ENCODE peak calls at places on chromosomes 4 and X, in four cellular contexts. L is A549, G is endothelial cell of umbilical vein, X is vagina. P is an unnamed sample.

GRCh38 chrX:115958687-115959359 is 211.7 kb upstream of the AGTR2 start:
- DNase-seq in X (no peak), L (no peak), G (no peak), P (no peak)

GRCh38 chrX:7083468-7084396 is 63.8 kb upstream of the STS start:
- DNase-seq in G (peak; percentile 71), L (peak; percentile 22), X (no peak), P (no peak)

GRCh38 chr4:14169460-14169859 is 541.9 kb upstream of the BOD1L1 start:
- DNase-seq in G (peak; percentile 34), L (peak; percentile 16), X (no peak), P (no peak)

GRCh38 chr4:108170729-108171540 is 2.2 kb upstream of the LEF1 start:
- DNase-seq in L (no peak), X (no peak), G (peak; percentile 12), P (no peak)

GRCh38 chrX:46903458-46904242 is 8.6 kb upstream of the JADE3 start:
- DNase-seq in X (no peak), G (peak; percentile 83), L (peak; percentile 83), P (peak; percentile 84)

GRCh38 chrX:28108186-28108945 is 127.1 kb upstream of the DCAF8L1 start:
- DNase-seq in X (no peak), L (no peak), G (peak; percentile 79), P (no peak)

GRCh38 chrX:45154033-45154360 is 46.7 kb downstream of the DIPK2B start:
- DNase-seq in L (no peak), X (no peak), G (no peak), P (no peak)

GRCh38 chr4:98939892-98940298 is 11.0 kb upstream of the EIF4E start:
- DNase-seq in X (no peak), L (peak; percentile 56), G (peak; percentile 81), P (no peak)

GRCh38 chr4:169745291-169745690 is 12.5 kb downstream of the HPF1 start:
- DNase-seq in L (no peak), X (no peak), G (no peak), P (no peak)

DNA sequence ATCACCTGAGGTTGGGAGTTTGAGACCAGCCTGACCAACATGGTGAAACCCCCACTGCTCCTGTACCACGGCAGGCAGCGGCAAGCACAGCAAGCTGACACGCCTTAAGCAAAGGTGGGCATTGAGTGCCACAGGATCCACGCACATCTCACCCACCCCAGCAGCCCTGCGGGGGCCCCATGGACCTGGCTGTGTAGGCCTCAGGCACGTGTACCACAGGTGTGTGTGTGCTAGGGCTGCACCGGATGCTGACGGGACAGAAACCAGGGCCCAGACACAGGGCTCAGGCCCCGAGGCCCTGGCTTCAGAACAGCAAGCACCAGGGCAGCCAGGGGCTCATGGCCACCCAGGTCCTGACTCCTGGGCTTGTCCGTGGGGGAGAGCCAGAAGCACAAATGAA is 46.8 kb downstream of the GAK start:
- DNase-seq in X (no peak), G (no peak), L (no peak), P (no peak)
- TF ChIP-seq POLR2A in X (no peak), G (no peak), L (no peak), P (no peak)

GRCh38 chr4:39043058-39043696 is 11.0 kb upstream of the TMEM156 start:
- DNase-seq in L (peak; percentile 61), G (no peak), X (no peak), P (no peak)
- H3K4me3 ChIP-seq in L (peak overlapping the region; percentile 66), G (peak overlapping the region; percentile 76), X (no peak overlapping the region), P (no peak overlapping the region)

GRCh38 chr4:8610858-8611610 is 18.5 kb downstream of the CPZ start:
- DNase-seq in G (no peak), X (no peak), L (no peak), P (no peak)
- H3K4me1 ChIP-seq in G (no peaks in the 10 kb centered on the region), X (no peaks in the 10 kb centered on the region), L (no peaks in the 10 kb centered on the region), P (no peaks in the 10 kb centered on the region)

DNA sequence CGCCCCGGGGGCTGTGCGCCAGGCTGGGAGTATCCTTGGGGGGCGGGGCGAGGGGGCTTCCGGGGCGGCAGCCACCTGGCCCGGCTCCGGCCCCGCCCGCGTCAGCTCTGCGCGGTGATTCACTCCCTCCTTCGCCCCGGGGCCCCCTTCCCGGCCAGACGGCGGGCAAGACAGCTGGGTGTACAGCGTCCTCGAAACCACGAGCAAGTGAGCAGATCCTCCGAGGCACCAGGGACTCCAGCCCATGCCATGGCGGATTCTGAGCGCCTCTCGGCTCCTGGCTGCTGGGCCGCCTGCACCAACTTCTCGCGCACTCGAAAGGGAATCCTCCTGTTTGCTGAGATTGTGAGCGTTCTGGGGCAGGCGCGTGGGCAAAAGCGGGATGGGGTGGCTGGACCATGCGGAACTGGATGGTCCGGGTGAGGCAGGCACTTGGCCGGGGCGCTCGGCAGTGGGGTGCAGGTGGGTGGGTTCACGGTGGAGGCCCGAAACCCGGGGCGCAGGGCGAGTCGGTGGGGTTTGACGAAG is at the start of gene PLP2:
- DNase-seq in G (peak; percentile 31), L (peak; percentile 66), X (no peak), P (peak; percentile 61)
- TF ChIP-seq POLR2A in G (no peak), L (peak; percentile 68), X (peak; percentile 31), P (peak; percentile 68)

GRCh38 chrX:21376636-21377035 is 2.4 kb downstream of the CNKSR2 start:
- DNase-seq in X (no peak), G (no peak), L (no peak), P (no peak)
- H3K4me3 ChIP-seq in X (no peak overlapping the region), G (no peak overlapping the region), L (peak overlapping the region; percentile 89), P (no peak overlapping the region)

GRCh38 chr4:82360298-82361177 is 13.3 kb downstream of the HNRNPD start:
- DNase-seq in L (peak; percentile 27), X (no peak), G (peak; percentile 58), P (no peak)

GRCh38 chr4:82357640-82358039 is 16.2 kb downstream of the HNRNPD start:
- DNase-seq in L (no peak), X (no peak), G (no peak), P (no peak)

GRCh38 chr4:82358773-82359324 is 14.9 kb downstream of the HNRNPD start:
- DNase-seq in L (no peak), X (no peak), G (no peak), P (no peak)

GRCh38 chr4:82363896-82364487 is 9.8 kb downstream of the HNRNPD start:
- DNase-seq in G (no peak), L (no peak), X (no peak), P (no peak)

GRCh38 chr4:82362565-82362964 is 11.2 kb downstream of the HNRNPD start:
- DNase-seq in X (no peak), G (no peak), L (no peak), P (no peak)
- H3K4me1 ChIP-seq in X (peaks cover 95% of the 10 kb centered on the region), G (no peaks in the 10 kb centered on the region), L (peaks cover 36% of the 10 kb centered on the region), P (peaks cover 13% of the 10 kb centered on the region)

DNA sequence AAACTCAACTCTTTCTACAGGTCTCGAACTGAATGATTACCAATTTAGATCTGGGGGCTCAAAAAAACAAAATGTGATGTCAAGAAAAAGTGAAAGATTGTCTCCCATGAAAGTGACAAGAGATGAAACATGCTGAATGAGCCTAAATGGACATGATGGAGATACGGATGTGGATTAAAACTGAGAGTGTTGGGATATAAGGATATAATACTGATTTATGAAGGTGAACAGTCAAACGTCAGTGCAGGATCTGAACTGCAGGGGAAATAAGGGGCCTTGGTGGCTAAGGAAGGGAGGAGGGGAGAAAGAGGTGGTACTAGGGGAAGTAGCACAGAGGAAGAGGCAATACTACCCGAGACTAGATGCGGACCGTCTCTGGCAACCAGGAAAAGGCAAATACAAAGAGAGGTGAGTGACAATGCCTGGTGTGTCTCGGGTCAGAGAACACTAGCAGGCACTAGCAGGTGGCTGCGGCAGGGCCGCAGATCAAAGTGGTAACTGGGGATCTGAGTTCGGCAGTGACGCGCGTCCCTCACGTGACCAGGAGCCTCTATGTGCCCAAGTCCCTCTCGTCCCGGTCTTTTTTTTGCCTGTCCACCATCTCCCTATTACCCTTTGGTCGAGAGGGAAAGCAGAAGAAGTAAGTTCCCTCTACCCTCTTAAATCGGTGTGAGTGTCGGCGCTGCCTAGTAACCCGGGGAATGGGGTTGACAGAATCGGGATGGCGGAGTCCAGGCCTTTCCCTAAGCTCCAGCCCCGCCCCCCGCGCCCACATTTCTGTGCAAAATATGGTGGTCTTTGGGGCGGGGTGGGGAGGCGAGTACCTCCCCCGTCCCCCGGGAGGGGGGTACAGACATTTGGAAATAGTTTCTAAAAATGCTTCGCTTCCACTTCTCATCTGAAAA is at the start of gene TCEAL1:
- DNase-seq in L (peak; percentile 61), G (peak; percentile 62), X (no peak), P (peak; percentile 60)
- TF ChIP-seq POLR2A in L (no peak), G (no peak), X (peak; percentile 47), P (peak; percentile 55)

GRCh38 chrX:40011483-40012038 is 86.2 kb downstream of the BCOR start:
- DNase-seq in G (no peak), L (no peak), X (no peak), P (no peak)
- H3K4me3 ChIP-seq in G (no peak overlapping the region), L (no peak overlapping the region), X (peak overlapping the region; percentile 21), P (no peak overlapping the region)

GRCh38 chr4:38308728-38309315 is 348.6 kb downstream of the PTTG2 start:
- DNase-seq in G (no peak), L (no peak), X (no peak), P (no peak)
- H3K4me1 ChIP-seq in G (peaks cover 2% of the 10 kb centered on the region), L (peaks cover 13% of the 10 kb centered on the region), X (peaks cover 3% of the 10 kb centered on the region), P (no peaks in the 10 kb centered on the region)

GRCh38 chrX:5829469-5829868 is 399.2 kb downstream of the NLGN4X start:
- DNase-seq in L (no peak), X (no peak), G (no peak), P (no peak)

GRCh38 chrX:5823861-5824260 is 404.8 kb downstream of the NLGN4X start:
- DNase-seq in L (no peak), G (no peak), X (no peak), P (no peak)

DNA sequence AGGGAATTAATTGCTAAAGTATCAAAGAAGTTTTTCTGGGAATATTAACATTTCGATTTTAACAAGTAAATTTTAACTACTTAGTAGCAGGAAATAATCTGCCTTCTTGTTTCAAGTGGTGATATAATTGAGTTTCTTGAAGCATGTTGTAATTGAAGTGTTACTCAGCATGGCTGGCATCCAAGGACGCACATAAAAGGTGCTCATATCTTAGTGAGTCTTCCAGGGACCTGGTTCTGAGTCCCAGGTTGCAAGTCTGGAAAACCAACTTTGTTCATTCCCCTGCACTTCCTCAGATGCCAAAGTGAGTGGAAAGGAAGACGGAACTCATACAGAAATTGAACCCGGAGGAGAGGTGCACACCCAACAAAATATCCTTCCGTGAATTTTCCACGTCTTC is 399.6 kb downstream of the NLGN4X start:
- DNase-seq in L (no peak), G (no peak), X (no peak), P (no peak)
- TF ChIP-seq POLR2A in L (no peak), G (no peak), X (no peak), P (no peak)